ENCODE peak calls at places on chromosomes 11 and 22, in seven cellular contexts. K is HCT116, O is K562, X is H1, T is HepG2, D is SK-N-SH, A is GM12878. Z is an unnamed sample.

GRCh38 chr11:43879789-43880639 is 617 bp upstream of the ALKBH3 start:
- DNase-seq in K (no peak), O (no peak), X (no peak), T (no peak), D (no peak), A (no peak), Z (no peak)

GRCh38 chr11:119307219-119307618 is 9.7 kb downstream of the MCAM start:
- DNase-seq in K (no peak), O (no peak), X (no peak), T (no peak), D (peak), A (no peak), Z (peak)

GRCh38 chr11:6629892-6630631 is 10.8 kb upstream of the TPP1 start:
- DNase-seq in K (no peak), O (no peak), X (no peak), T (no peak), D (no peak), A (no peak), Z (no peak)

GRCh38 chr11:35223429-35223828 is 84.5 kb downstream of the CD44 start:
- DNase-seq in K (no peak), O (no peak), X (no peak), T (no peak), D (peak), A (no peak), Z (no peak)

GRCh38 chr22:39920134-39920743 is 19.4 kb downstream of the GRAP2 start:
- DNase-seq in K (no peak), O (peak), X (no peak), T (no peak), D (no peak), A (no peak), Z (no peak)

GRCh38 chr11:44675906-44676305 is 50.9 kb upstream of the TSPAN18 start:
- DNase-seq in K (no peak), O (no peak), X (no peak), T (no peak), D (no peak), A (no peak), Z (no peak)

GRCh38 chr11:11243258-11243789 is 109.7 kb downstream of the CSNK2A3 start:
- DNase-seq in K (no peak), O (no peak), X (no peak), T (no peak), D (no peak), A (no peak), Z (no peak)

GRCh38 chr22:46491936-46492335 is 45.5 kb downstream of the CELSR1 start:
- DNase-seq in K (no peak), O (no peak), X (no peak), T (no peak), D (peak), A (no peak), Z (peak)

GRCh38 chr11:35981581-35981980 is 37.7 kb downstream of the LDLRAD3 start:
- DNase-seq in K (no peak), O (no peak), X (no peak), T (no peak), D (no peak), A (no peak), Z (no peak)

GRCh38 chr11:282630-283360 is 4.6 kb downstream of the NLRP6 start:
- DNase-seq in K (no peak), O (no peak), X (no peak), T (no peak), D (peak), A (no peak), Z (no peak)

GRCh38 chr11:69707156-69707555 is 3.3 kb upstream of the FGF19 start:
- DNase-seq in K (no peak), O (peak), X (no peak), T (no peak), D (no peak), A (no peak), Z (no peak)

GRCh38 chr11:46112961-46113617 is 8.2 kb downstream of the PHF21A start:
- DNase-seq in K (peak), O (peak), X (no peak), T (peak), D (peak), A (no peak), Z (peak)

GRCh38 chr11:72652871-72653615 is 21.2 kb downstream of the PDE2A start:
- DNase-seq in K (no peak), O (peak), X (peak), T (no peak), D (peak), A (no peak), Z (no peak)

GRCh38 chr22:48099671-48100070 is 1337.2 kb downstream of the TBC1D22A start:
- DNase-seq in K (no peak), O (no peak), X (no peak), T (no peak), D (no peak), A (no peak), Z (no peak)

GRCh38 chr22:36816635-36817428 is at the start of gene PVALB:
- DNase-seq in K (no peak), O (peak), X (no peak), T (no peak), D (peak), A (no peak), Z (peak)

GRCh38 chr11:130865091-130865771 is 51.0 kb downstream of the SNX19 start:
- DNase-seq in K (no peak), O (no peak), X (no peak), T (peak), D (no peak), A (no peak), Z (no peak)

GRCh38 chr22:50699001-50699753 is 26.6 kb downstream of the SHANK3 start:
- DNase-seq in K (no peak), O (no peak), X (no peak), T (no peak), D (no peak), A (no peak), Z (no peak)

GRCh38 chr22:17109976-17110375 is 11.2 kb downstream of the TMEM121B start:
- DNase-seq in K (no peak), O (no peak), X (no peak), T (no peak), D (no peak), A (no peak), Z (no peak)

GRCh38 chr11:75633409-75634011 is 35.3 kb downstream of the MAP6 start:
- DNase-seq in K (no peak), O (no peak), X (no peak), T (no peak), D (no peak), A (no peak), Z (peak)

GRCh38 chr11:75632450-75632849 is 36.4 kb downstream of the MAP6 start:
- DNase-seq in K (no peak), O (no peak), X (no peak), T (no peak), D (no peak), A (no peak), Z (no peak)

GRCh38 chr11:75637998-75638397 is 30.8 kb downstream of the MAP6 start:
- DNase-seq in K (no peak), O (no peak), X (no peak), T (no peak), D (no peak), A (no peak), Z (no peak)

GRCh38 chr11:75632962-75633361 is 35.9 kb downstream of the MAP6 start:
- DNase-seq in K (no peak), O (no peak), X (no peak), T (no peak), D (no peak), A (no peak), Z (no peak)

DNA sequence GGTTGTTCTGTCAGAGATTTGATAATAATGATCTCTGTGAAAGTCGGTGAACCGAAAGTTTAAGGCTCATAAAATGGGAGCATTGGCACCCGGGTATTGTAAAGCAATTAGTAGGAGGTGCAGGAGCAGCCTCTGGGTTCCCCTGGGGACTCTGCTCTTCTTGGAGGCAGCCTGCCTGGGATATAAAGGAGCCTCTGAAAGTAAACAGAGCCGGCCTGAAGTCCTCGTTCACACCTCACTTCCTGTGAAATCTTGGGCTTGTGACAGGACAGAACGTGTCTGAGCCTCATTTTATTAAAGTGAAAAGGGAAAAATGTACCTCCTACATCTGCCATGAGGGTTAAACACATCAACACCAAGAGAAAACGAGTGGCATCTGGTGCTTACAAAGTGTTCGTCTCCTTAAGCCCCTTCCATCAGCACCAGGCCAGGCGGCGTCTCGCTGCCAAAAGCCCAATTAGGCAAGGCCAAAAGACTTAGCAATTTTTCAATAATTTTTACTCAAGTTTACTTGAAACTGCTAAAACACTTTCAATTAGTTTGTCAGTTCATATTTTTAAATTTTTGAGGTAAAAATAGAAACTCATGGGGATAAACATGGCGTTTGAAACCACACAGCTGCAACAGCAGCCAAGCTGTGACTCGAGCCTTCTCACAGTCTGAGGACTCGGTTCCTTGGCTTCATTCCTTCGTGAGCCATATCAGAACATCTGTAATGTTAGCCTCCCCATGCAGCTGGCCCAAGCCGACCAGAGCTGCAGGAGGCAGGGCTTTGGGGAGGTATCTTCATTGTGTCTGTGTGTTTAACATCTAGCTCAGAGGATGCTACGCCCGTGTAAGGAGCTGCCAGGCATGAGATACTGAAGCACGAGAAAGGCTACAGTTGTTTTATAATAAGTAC is 33.6 kb downstream of the MAP6 start:
- DNase-seq in K (no peak), O (no peak), X (no peak), T (no peak), D (no peak), A (no peak), Z (peak)
- TF ChIP-seq JUND in K (no peak), O (no peak), X (no peak), T (no peak), D (no peak), A (no peak), Z (no peak)

DNA sequence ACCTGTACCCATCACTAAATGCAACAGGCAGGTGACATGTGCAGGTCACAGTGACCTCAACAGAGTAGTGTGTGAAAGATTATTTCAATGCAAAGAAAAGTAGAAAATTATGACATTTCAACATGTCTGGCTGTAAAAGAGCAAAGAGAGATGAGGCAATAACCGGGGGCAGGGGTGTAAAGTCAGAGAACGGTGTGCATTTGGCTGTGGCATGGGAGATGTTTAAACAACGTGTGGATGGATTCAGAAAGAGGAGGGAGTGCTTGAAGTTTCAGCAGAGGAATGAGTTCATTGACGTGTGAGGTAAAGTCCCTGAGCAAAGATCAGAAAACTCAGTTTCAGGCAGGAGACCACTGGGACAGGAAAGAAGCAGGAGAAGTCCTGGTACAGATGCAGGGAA is 229.7 kb downstream of the BUD13 start:
- DNase-seq in K (no peak), O (no peak), X (no peak), T (no peak), D (no peak), A (no peak), Z (no peak)
- TF ChIP-seq JUND in K (no peak), O (no peak), X (no peak), T (no peak), D (no peak), A (no peak), Z (no peak)

DNA sequence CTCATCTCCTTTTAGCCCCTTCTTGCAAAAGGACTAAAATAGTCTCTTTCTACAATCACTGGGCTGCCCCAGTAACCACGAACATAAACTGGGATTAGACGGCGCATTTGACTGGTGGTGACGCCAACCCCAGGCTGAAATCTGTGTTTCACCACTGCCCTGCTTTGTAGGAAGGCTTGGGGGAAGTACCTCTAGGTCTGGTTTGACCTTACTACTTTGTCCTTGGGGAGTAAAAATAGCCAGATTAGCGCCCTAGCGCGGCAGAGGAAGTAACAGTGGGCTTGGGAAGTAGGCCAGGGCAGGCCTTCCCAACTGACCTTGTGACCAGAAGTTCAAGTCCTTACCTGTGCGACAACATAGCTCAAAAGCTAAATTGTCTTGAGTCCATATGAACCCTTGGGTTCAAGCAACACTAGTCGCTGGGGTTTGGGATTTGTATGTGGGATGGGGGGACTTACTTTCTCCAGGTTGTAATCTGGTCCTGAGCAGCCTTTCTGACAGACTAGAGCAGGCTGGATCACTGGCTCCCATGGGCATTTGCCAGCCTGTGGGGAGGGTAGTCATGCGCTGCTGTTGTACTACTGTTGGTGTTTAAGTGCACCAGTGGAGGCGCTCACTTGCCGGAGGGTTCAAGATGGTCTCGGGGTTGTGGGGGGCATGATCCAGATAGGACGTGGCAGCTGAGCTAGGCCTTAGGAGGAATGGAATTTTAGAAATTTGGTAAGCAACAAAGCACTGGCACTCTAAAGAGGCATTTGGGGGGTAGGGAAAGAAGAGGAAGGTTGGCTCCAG is 953 bp upstream of the PACS1 start:
- DNase-seq in K (no peak), O (no peak), X (no peak), T (peak), D (peak), A (no peak), Z (peak)
- TF ChIP-seq JUND in K (no peak), O (no peak), X (no peak), T (no peak), D (no peak), A (no peak), Z (no peak)

GRCh38 chr22:21738081-21738480 is 2.5 kb upstream of the YPEL1 start:
- DNase-seq in K (no peak), O (no peak), X (no peak), T (no peak), D (no peak), A (no peak), Z (no peak)
- TF ChIP-seq JUND in K (no peak), O (no peak), X (no peak), T (no peak), D (no peak), A (no peak), Z (no peak)

GRCh38 chr11:132595711-132596111 is 936.6 kb downstream of the OPCML start:
- DNase-seq in K (no peak), O (no peak), X (no peak), T (no peak), D (peak), A (no peak), Z (no peak)
- TF ChIP-seq JUND in K (no peak), O (no peak), X (no peak), T (no peak), D (no peak), A (no peak), Z (no peak)

GRCh38 chr11:65918211-65919150 is at the start of gene C11orf68:
- DNase-seq in K (no peak), O (no peak), X (no peak), T (no peak), D (no peak), A (no peak), Z (no peak)
- TF ChIP-seq JUND in K (no peak), O (no peak), X (no peak), T (no peak), D (no peak), A (no peak), Z (no peak)

Z was measured in T47D.